ENCODE peak calls at places on chromosomes 12 and 14, in six cellular contexts. Q, I, S, A, C and K are unnamed samples.

GRCh38 chr12:45494279-45494678 is 235.2 kb upstream of the ARID2 start:
- DNase-seq in Q (no peak), I (no peak), S (no peak), A (no peak), C (no peak), K (no peak)

GRCh38 chr12:101599311-101599710 is 4.5 kb downstream of the MYBPC1 start:
- DNase-seq in Q (no peak), I (no peak), S (no peak), A (no peak), C (no peak), K (no peak)

GRCh38 chr14:65210118-65210826 is 108.0 kb upstream of the MAX start:
- DNase-seq in Q (no peak), I (no peak), S (no peak), A (peak; percentile 52), C (no peak), K (no peak)

GRCh38 chr12:42382013-42382696 is 56.2 kb downstream of the PPHLN1 start:
- DNase-seq in Q (no peak), I (no peak), S (no peak), A (no peak), C (no peak), K (no peak)

GRCh38 chr12:114902665-114903393 is 218.9 kb upstream of the TBX3 start:
- DNase-seq in Q (no peak), I (no peak), S (no peak), A (peak; percentile 82), C (no peak), K (no peak)

GRCh38 chr12:29072631-29073030 is 76.4 kb upstream of the FAR2 start:
- DNase-seq in Q (no peak), I (no peak), S (no peak), A (no peak), C (no peak), K (no peak)

GRCh38 chr14:50082784-50083466 is 33.4 kb downstream of the VCPKMT start:
- DNase-seq in Q (peak; percentile 84), I (no peak), S (no peak), A (peak; percentile 68), C (no peak), K (no peak)

GRCh38 chr12:50696931-50697330 is 67.0 kb upstream of the ATF1 start:
- DNase-seq in Q (no peak), I (no peak), S (no peak), A (no peak), C (no peak), K (no peak)

GRCh38 chr12:94753071-94753779 is 102.9 kb upstream of the TMCC3 start:
- DNase-seq in Q (no peak), I (no peak), S (no peak), A (peak; percentile 20), C (no peak), K (no peak)

GRCh38 chr12:102110782-102111181 is 9.1 kb downstream of the NUP37 start:
- DNase-seq in Q (no peak), I (no peak), S (no peak), A (no peak), C (no peak), K (no peak)

GRCh38 chr12:99367181-99367580 is 280.4 kb upstream of the GARIN6 start:
- DNase-seq in Q (no peak), I (no peak), S (no peak), A (no peak), C (no peak), K (no peak)

GRCh38 chr14:73903028-73903427 is 16.4 kb downstream of the ZNF410 start:
- DNase-seq in Q (no peak), I (no peak), S (no peak), A (no peak), C (no peak), K (no peak)

GRCh38 chr12:92619730-92620684 is 82.8 kb upstream of the PLEKHG7 start:
- DNase-seq in Q (no peak), I (no peak), S (no peak), A (peak; percentile 31), C (no peak), K (no peak)

GRCh38 chr12:30706476-30706875 is 10.8 kb upstream of the IPO8 start:
- DNase-seq in Q (no peak), I (no peak), S (peak; percentile 6), A (no peak), C (no peak), K (no peak)

GRCh38 chr12:49131051-49131972 is at the start of gene TUBA1B:
- DNase-seq in Q (peak; percentile 97), I (peak; percentile 96), S (peak; percentile 84), A (peak; percentile 71), C (peak; percentile 91), K (peak; percentile 86)

GRCh38 chr12:15688202-15688736 is 100.9 kb downstream of the EPS8 start:
- DNase-seq in Q (no peak), I (peak; percentile 88), S (no peak), A (no peak), C (peak; percentile 44), K (no peak)

GRCh38 chr14:90381011-90381790 is 15.6 kb upstream of the CALM1 start:
- DNase-seq in Q (no peak), I (no peak), S (peak; percentile 39), A (no peak), C (no peak), K (no peak)

GRCh38 chr12:77152623-77153193 is 87.3 kb upstream of the E2F7 start:
- DNase-seq in Q (no peak), I (no peak), S (no peak), A (peak; percentile 36), C (no peak), K (no peak)

GRCh38 chr12:3199551-3200031 is 122.4 kb downstream of the TSPAN9 start:
- DNase-seq in Q (no peak), I (no peak), S (no peak), A (peak; percentile 36), C (peak; percentile 33), K (peak; percentile 16)

GRCh38 chr12:90514325-90514724 is 440.7 kb downstream of the CCER1 start:
- DNase-seq in Q (no peak), I (no peak), S (no peak), A (no peak), C (no peak), K (no peak)

GRCh38 chr14:33943081-33943480 is 7.8 kb downstream of the EGLN3 start:
- DNase-seq in Q (no peak), I (no peak), S (peak; percentile 91), A (no peak), C (no peak), K (no peak)

GRCh38 chr12:29278673-29279420 is 102.1 kb downstream of the ERGIC2 start:
- DNase-seq in Q (no peak), I (no peak), S (no peak), A (peak; percentile 52), C (no peak), K (no peak)

GRCh38 chr14:105859717-105860614 is 333.6 kb downstream of the TMEM121 start:
- DNase-seq in Q (no peak), I (peak; percentile 72), S (no peak), A (no peak), C (no peak), K (no peak)

GRCh38 chr14:88599761-88600439 is 37.1 kb downstream of the ZC3H14 start:
- DNase-seq in Q (peak; percentile 73), I (no peak), S (no peak), A (no peak), C (no peak), K (no peak)

GRCh38 chr12:125120566-125120965 is 55.3 kb downstream of the AACS start:
- DNase-seq in Q (no peak), I (no peak), S (no peak), A (no peak), C (no peak), K (no peak)